ENCODE peak calls at places on chromosomes 12 and 14, in five cellular contexts. One of them, this sample, is unnamed.

GRCh38 chr12:6540181-6540877 is 6.0 kb downstream of the GAPDH start:
- DNase-seq in transverse colon: peak
- DNase-seq in suprapubic skin: peak
- DNase-seq in SK-N-SH: peak
- DNase-seq in sigmoid colon: peak
- DNase-seq in this sample: peak

GRCh38 chr12:131132118-131132892 is 178.6 kb downstream of the ADGRD1 start:
- DNase-seq in SK-N-SH: peak
- DNase-seq in transverse colon: peak
- DNase-seq in sigmoid colon: peak
- DNase-seq in suprapubic skin: peak
- DNase-seq in this sample: no peak

GRCh38 chr14:80465541-80466220 is 254.4 kb upstream of the DIO2 start:
- DNase-seq in sigmoid colon: no peak
- DNase-seq in suprapubic skin: no peak
- DNase-seq in transverse colon: no peak
- DNase-seq in SK-N-SH: no peak
- DNase-seq in this sample: no peak

GRCh38 chr14:52944267-52944666 is 6.6 kb downstream of the FERMT2 start:
- DNase-seq in transverse colon: no peak
- DNase-seq in suprapubic skin: no peak
- DNase-seq in SK-N-SH: no peak
- DNase-seq in sigmoid colon: no peak
- DNase-seq in this sample: no peak

GRCh38 chr14:82886670-82887069 is 1353.0 kb upstream of the SEL1L start:
- DNase-seq in transverse colon: no peak
- DNase-seq in suprapubic skin: no peak
- DNase-seq in SK-N-SH: no peak
- DNase-seq in sigmoid colon: no peak
- DNase-seq in this sample: no peak

GRCh38 chr12:46159239-46159901 is 109.5 kb downstream of the SLC38A1 start:
- DNase-seq in SK-N-SH: no peak
- DNase-seq in suprapubic skin: no peak
- DNase-seq in transverse colon: no peak
- DNase-seq in sigmoid colon: no peak
- DNase-seq in this sample: no peak

GRCh38 chr12:51951843-51952722 is 584 bp downstream of the ACVR1B start:
- DNase-seq in suprapubic skin: peak
- DNase-seq in SK-N-SH: peak
- DNase-seq in sigmoid colon: peak
- DNase-seq in transverse colon: peak
- DNase-seq in this sample: no peak

GRCh38 chr12:105334568-105334967 is 4.1 kb downstream of the C12orf75 start:
- DNase-seq in sigmoid colon: no peak
- DNase-seq in SK-N-SH: no peak
- DNase-seq in transverse colon: no peak
- DNase-seq in suprapubic skin: no peak
- DNase-seq in this sample: peak

GRCh38 chr14:69288001-69288771 is 28.2 kb downstream of the GALNT16 start:
- DNase-seq in sigmoid colon: peak
- DNase-seq in suprapubic skin: no peak
- DNase-seq in SK-N-SH: peak
- DNase-seq in transverse colon: peak
- DNase-seq in this sample: no peak

GRCh38 chr12:4505381-4505986 is 33.2 kb upstream of the RAD51AP1 start:
- DNase-seq in transverse colon: no peak
- DNase-seq in sigmoid colon: no peak
- DNase-seq in suprapubic skin: no peak
- DNase-seq in SK-N-SH: no peak
- DNase-seq in this sample: no peak

GRCh38 chr14:69617796-69618195 is 6.4 kb downstream of the SUSD6 start:
- DNase-seq in sigmoid colon: no peak
- DNase-seq in SK-N-SH: no peak
- DNase-seq in transverse colon: no peak
- DNase-seq in suprapubic skin: no peak
- DNase-seq in this sample: no peak

GRCh38 chr12:54571166-54571856 is 17.1 kb downstream of the PPP1R1A start:
- DNase-seq in sigmoid colon: no peak
- DNase-seq in SK-N-SH: no peak
- DNase-seq in transverse colon: no peak
- DNase-seq in suprapubic skin: no peak
- DNase-seq in this sample: no peak
- TF ChIP-seq CTCF in sigmoid colon: no peak
- TF ChIP-seq CTCF in SK-N-SH: no peak
- TF ChIP-seq CTCF in transverse colon: no peak
- TF ChIP-seq CTCF in suprapubic skin: no peak
- TF ChIP-seq CTCF in this sample: peak

GRCh38 chr12:536751-537150 is 77.0 kb downstream of the B4GALNT3 start:
- DNase-seq in suprapubic skin: no peak
- DNase-seq in SK-N-SH: no peak
- DNase-seq in sigmoid colon: no peak
- DNase-seq in transverse colon: no peak
- DNase-seq in this sample: no peak

GRCh38 chr12:535396-535795 is 75.7 kb downstream of the B4GALNT3 start:
- DNase-seq in sigmoid colon: no peak
- DNase-seq in transverse colon: no peak
- DNase-seq in suprapubic skin: no peak
- DNase-seq in SK-N-SH: no peak
- DNase-seq in this sample: no peak

GRCh38 chr12:538731-539539 is 79.2 kb downstream of the B4GALNT3 start:
- DNase-seq in transverse colon: peak
- DNase-seq in sigmoid colon: no peak
- DNase-seq in suprapubic skin: no peak
- DNase-seq in SK-N-SH: peak
- DNase-seq in this sample: no peak

GRCh38 chr12:539540-540310 is 80.0 kb downstream of the B4GALNT3 start:
- DNase-seq in sigmoid colon: no peak
- DNase-seq in transverse colon: no peak
- DNase-seq in suprapubic skin: no peak
- DNase-seq in SK-N-SH: no peak
- DNase-seq in this sample: no peak

GRCh38 chr12:537772-538171 is 78.0 kb downstream of the B4GALNT3 start:
- DNase-seq in SK-N-SH: no peak
- DNase-seq in sigmoid colon: no peak
- DNase-seq in transverse colon: peak
- DNase-seq in suprapubic skin: no peak
- DNase-seq in this sample: no peak
- TF ChIP-seq POLR2AphosphoS5 in SK-N-SH: no peak
- TF ChIP-seq POLR2AphosphoS5 in sigmoid colon: no peak
- TF ChIP-seq POLR2AphosphoS5 in transverse colon: peak
- TF ChIP-seq POLR2AphosphoS5 in suprapubic skin: no peak
- TF ChIP-seq POLR2AphosphoS5 in this sample: no peak

GRCh38 chr14:45939572-45939971 is 686.6 kb upstream of the MIS18BP1 start:
- DNase-seq in suprapubic skin: no peak
- DNase-seq in transverse colon: no peak
- DNase-seq in SK-N-SH: no peak
- DNase-seq in sigmoid colon: no peak
- DNase-seq in this sample: no peak
- TF ChIP-seq EP300 in suprapubic skin: no peak
- TF ChIP-seq EP300 in transverse colon: no peak
- TF ChIP-seq EP300 in SK-N-SH: no peak
- TF ChIP-seq EP300 in sigmoid colon: no peak
- TF ChIP-seq EP300 in this sample: no peak

GRCh38 chr12:67070604-67071003 is 198.6 kb upstream of the CAND1 start:
- DNase-seq in transverse colon: no peak
- DNase-seq in SK-N-SH: peak
- DNase-seq in suprapubic skin: no peak
- DNase-seq in sigmoid colon: no peak
- DNase-seq in this sample: no peak

GRCh38 chr12:67068204-67068731 is 200.9 kb upstream of the CAND1 start:
- DNase-seq in SK-N-SH: peak
- DNase-seq in sigmoid colon: no peak
- DNase-seq in transverse colon: peak
- DNase-seq in suprapubic skin: no peak
- DNase-seq in this sample: no peak

GRCh38 chr12:67068773-67069450 is 200.2 kb upstream of the CAND1 start:
- DNase-seq in sigmoid colon: peak
- DNase-seq in suprapubic skin: no peak
- DNase-seq in transverse colon: peak
- DNase-seq in SK-N-SH: peak
- DNase-seq in this sample: no peak

GRCh38 chr12:67070307-67070600 is 198.9 kb upstream of the CAND1 start:
- DNase-seq in transverse colon: no peak
- DNase-seq in SK-N-SH: peak
- DNase-seq in sigmoid colon: no peak
- DNase-seq in suprapubic skin: no peak
- DNase-seq in this sample: no peak

DNA sequence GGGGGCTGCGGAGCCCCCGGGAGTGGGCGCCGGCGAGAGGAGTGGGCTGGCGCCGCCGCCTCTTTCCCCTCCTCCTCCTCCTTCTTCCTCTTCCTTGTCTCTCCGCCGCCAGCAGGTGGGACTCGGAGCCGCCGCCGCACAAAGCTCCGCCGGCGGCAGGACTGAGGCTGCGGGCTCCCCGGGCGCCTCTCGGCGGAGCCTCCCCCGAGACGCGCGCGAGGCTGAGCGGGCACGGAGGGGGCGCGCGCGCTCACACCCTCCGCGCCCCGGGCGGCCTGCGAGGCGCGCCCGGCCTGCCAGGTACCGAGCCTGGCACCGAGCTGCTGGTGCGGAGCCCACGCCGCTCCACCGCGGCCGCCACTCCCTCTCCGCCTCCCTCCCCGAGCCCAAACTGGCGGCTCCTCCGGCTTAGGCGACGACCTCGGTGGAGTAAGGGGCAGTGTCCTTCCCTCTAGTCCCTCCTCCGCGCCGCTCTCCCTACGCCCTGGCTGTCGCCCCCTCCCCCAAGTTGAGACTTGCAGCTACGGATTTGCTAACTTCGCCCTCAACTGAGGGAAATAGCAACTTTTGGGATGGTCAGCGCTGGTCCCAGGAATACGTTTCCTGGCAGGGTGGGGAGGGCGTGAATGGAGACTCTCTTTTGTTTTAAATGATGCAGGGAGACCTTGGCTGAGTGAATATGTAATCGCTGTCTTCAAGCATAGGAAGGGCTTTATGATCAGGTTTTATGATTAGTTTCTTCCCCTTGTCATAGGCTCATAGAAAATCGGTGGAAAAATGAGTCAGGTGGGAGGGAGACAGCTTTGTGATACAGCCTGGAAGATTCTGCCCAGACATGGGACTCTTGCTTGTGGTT is 199.5 kb upstream of the CAND1 start:
- DNase-seq in suprapubic skin: no peak
- DNase-seq in SK-N-SH: peak
- DNase-seq in transverse colon: peak
- DNase-seq in sigmoid colon: no peak
- DNase-seq in this sample: no peak
- TF ChIP-seq CTCF in suprapubic skin: no peak
- TF ChIP-seq CTCF in SK-N-SH: no peak
- TF ChIP-seq CTCF in transverse colon: no peak
- TF ChIP-seq CTCF in sigmoid colon: no peak
- TF ChIP-seq CTCF in this sample: peak

GRCh38 chr12:8612629-8613028 is at the start of gene AICDA:
- DNase-seq in SK-N-SH: no peak
- DNase-seq in suprapubic skin: no peak
- DNase-seq in sigmoid colon: no peak
- DNase-seq in transverse colon: no peak
- DNase-seq in this sample: no peak
- TF ChIP-seq POLR2AphosphoS5 in SK-N-SH: no peak
- TF ChIP-seq POLR2AphosphoS5 in suprapubic skin: no peak
- TF ChIP-seq POLR2AphosphoS5 in sigmoid colon: no peak
- TF ChIP-seq POLR2AphosphoS5 in transverse colon: no peak
- TF ChIP-seq POLR2AphosphoS5 in this sample: no peak